ENCODE peak calls at places on chromosomes 1 and 21, in five cellular contexts. One of them, this sample, is unnamed.

GRCh38 chr1:7784492-7785071 is 491 bp downstream of the PER3 start:
- DNase-seq in neural progenitor cell: peak
- DNase-seq in NCI-H2081 treated with DMSO at 0.1 percent for 48 hours: no peak
- DNase-seq in D341Med: no peak
- DNase-seq in activated naive CD8-positive, alpha-beta T cell treated with anti-CD3 and anti-CD28 coated beads for 36 hours: no peak
- DNase-seq in this sample: no peak

GRCh38 chr21:29121759-29122158 is 8.7 kb upstream of the MAP3K7CL start:
- DNase-seq in neural progenitor cell: no peak
- DNase-seq in NCI-H2081 treated with DMSO at 0.1 percent for 48 hours: no peak
- DNase-seq in D341Med: no peak
- DNase-seq in activated naive CD8-positive, alpha-beta T cell treated with anti-CD3 and anti-CD28 coated beads for 36 hours: no peak
- DNase-seq in this sample: no peak

GRCh38 chr1:214331827-214332423 is 51.0 kb downstream of the SMYD2 start:
- DNase-seq in neural progenitor cell: peak
- DNase-seq in NCI-H2081 treated with DMSO at 0.1 percent for 48 hours: no peak
- DNase-seq in D341Med: peak
- DNase-seq in activated naive CD8-positive, alpha-beta T cell treated with anti-CD3 and anti-CD28 coated beads for 36 hours: peak
- DNase-seq in this sample: no peak

GRCh38 chr1:54144366-54144765 is 8.4 kb downstream of the CDCP2 start:
- DNase-seq in neural progenitor cell: no peak
- DNase-seq in NCI-H2081 treated with DMSO at 0.1 percent for 48 hours: no peak
- DNase-seq in D341Med: no peak
- DNase-seq in activated naive CD8-positive, alpha-beta T cell treated with anti-CD3 and anti-CD28 coated beads for 36 hours: no peak
- DNase-seq in this sample: no peak

GRCh38 chr1:33180226-33181037 is 1.4 kb downstream of the TRIM62 start:
- DNase-seq in neural progenitor cell: peak
- DNase-seq in NCI-H2081 treated with DMSO at 0.1 percent for 48 hours: peak
- DNase-seq in D341Med: peak
- DNase-seq in activated naive CD8-positive, alpha-beta T cell treated with anti-CD3 and anti-CD28 coated beads for 36 hours: peak
- DNase-seq in this sample: peak

GRCh38 chr1:99917214-99917613 is 52.6 kb upstream of the SLC35A3 start:
- DNase-seq in neural progenitor cell: no peak
- DNase-seq in NCI-H2081 treated with DMSO at 0.1 percent for 48 hours: no peak
- DNase-seq in D341Med: no peak
- DNase-seq in activated naive CD8-positive, alpha-beta T cell treated with anti-CD3 and anti-CD28 coated beads for 36 hours: no peak
- DNase-seq in this sample: no peak

GRCh38 chr1:69707103-69707502 is 139.4 kb downstream of the LRRC7 start:
- DNase-seq in neural progenitor cell: no peak
- DNase-seq in NCI-H2081 treated with DMSO at 0.1 percent for 48 hours: no peak
- DNase-seq in D341Med: no peak
- DNase-seq in activated naive CD8-positive, alpha-beta T cell treated with anti-CD3 and anti-CD28 coated beads for 36 hours: no peak
- DNase-seq in this sample: no peak

GRCh38 chr1:73770109-73770905 is 427.7 kb downstream of the LRRIQ3 start:
- DNase-seq in neural progenitor cell: no peak
- DNase-seq in NCI-H2081 treated with DMSO at 0.1 percent for 48 hours: no peak
- DNase-seq in D341Med: no peak
- DNase-seq in activated naive CD8-positive, alpha-beta T cell treated with anti-CD3 and anti-CD28 coated beads for 36 hours: no peak
- DNase-seq in this sample: no peak

GRCh38 chr1:98870959-98871903 is 133.4 kb downstream of the PLPPR5 start:
- DNase-seq in neural progenitor cell: no peak
- DNase-seq in NCI-H2081 treated with DMSO at 0.1 percent for 48 hours: no peak
- DNase-seq in D341Med: no peak
- DNase-seq in activated naive CD8-positive, alpha-beta T cell treated with anti-CD3 and anti-CD28 coated beads for 36 hours: peak
- DNase-seq in this sample: no peak

GRCh38 chr1:167490765-167491164 is 27.6 kb downstream of the CD247 start:
- DNase-seq in neural progenitor cell: no peak
- DNase-seq in NCI-H2081 treated with DMSO at 0.1 percent for 48 hours: no peak
- DNase-seq in D341Med: no peak
- DNase-seq in activated naive CD8-positive, alpha-beta T cell treated with anti-CD3 and anti-CD28 coated beads for 36 hours: no peak
- DNase-seq in this sample: no peak

GRCh38 chr1:159923203-159924024 is 1.9 kb downstream of the TAGLN2 start:
- DNase-seq in neural progenitor cell: no peak
- DNase-seq in NCI-H2081 treated with DMSO at 0.1 percent for 48 hours: peak
- DNase-seq in D341Med: no peak
- DNase-seq in activated naive CD8-positive, alpha-beta T cell treated with anti-CD3 and anti-CD28 coated beads for 36 hours: peak
- DNase-seq in this sample: peak